ENCODE peak calls at places on chromosomes 5 and 9, in six cellular contexts. T, M, E, B, I and H are unnamed samples.

GRCh38 chr9:122561446-122561845 is 8.5 kb downstream of the OR1N2 start:
- DNase-seq in B (no peak), I (no peak), T (no peak), E (no peak), M (no peak), H (no peak)

GRCh38 chr5:152560508-152561137 is 155.5 kb upstream of the NMUR2 start:
- DNase-seq in M (peak; percentile 65), I (peak; percentile 37), T (peak; percentile 49), E (peak; percentile 56), B (peak; percentile 57), H (peak; percentile 37)

GRCh38 chr5:4576161-4576748 is 563.9 kb upstream of the ADAMTS16 start:
- DNase-seq in B (no peak), I (no peak), M (no peak), T (no peak), E (no peak), H (no peak)

GRCh38 chr9:33139421-33140228 is 27.5 kb downstream of the B4GALT1 start:
- DNase-seq in E (no peak), T (peak; percentile 57), B (peak; percentile 75), I (no peak), M (peak; percentile 98), H (no peak)

GRCh38 chr5:63127054-63127453 is 548.4 kb downstream of the LRRC70 start:
- DNase-seq in B (no peak), E (peak; percentile 67), T (no peak), M (peak; percentile 38), I (peak; percentile 42), H (peak; percentile 79)

GRCh38 chr5:124053340-124053739 is 541.4 kb downstream of the CSNK1G3 start:
- DNase-seq in M (no peak), T (no peak), B (no peak), E (no peak), I (no peak), H (no peak)

GRCh38 chr9:124934290-124934689 is 6.6 kb downstream of the GOLGA1 start:
- DNase-seq in T (no peak), I (no peak), B (no peak), M (no peak), E (no peak), H (peak; percentile 18)

GRCh38 chr5:96001262-96001661 is 39.6 kb upstream of the ELL2 start:
- DNase-seq in T (no peak), I (no peak), M (no peak), E (no peak), B (no peak), H (no peak)

GRCh38 chr5:116573279-116573616 is 1.4 kb downstream of the SEMA6A start:
- DNase-seq in M (no peak), B (no peak), I (peak; percentile 14), E (no peak), T (no peak), H (no peak)

GRCh38 chr9:128636556-128637530 is 19.8 kb downstream of the DYNC2I2 start:
- DNase-seq in M (no peak), E (no peak), I (no peak), T (no peak), B (no peak), H (no peak)

GRCh38 chr9:98742325-98743280 is 33.9 kb upstream of the GABBR2 start:
- DNase-seq in E (peak; percentile 69), B (no peak), T (no peak), I (peak; percentile 27), M (peak; percentile 54), H (peak; percentile 30)

GRCh38 chr9:4663956-4664355 is 1.9 kb downstream of the PLPP6 start:
- DNase-seq in T (no peak), B (no peak), M (no peak), I (no peak), E (no peak), H (no peak)

GRCh38 chr5:181008136-181008535 is 19.5 kb downstream of the BTNL3 start:
- DNase-seq in M (no peak), E (no peak), T (no peak), B (no peak), I (no peak), H (no peak)

GRCh38 chr5:109876941-109877669 is 187.4 kb downstream of the MAN2A1 start:
- DNase-seq in B (peak; percentile 69), M (peak; percentile 26), T (no peak), E (peak; percentile 94), I (peak; percentile 73), H (peak; percentile 77)
- TF ChIP-seq CTCF in B (no peak), M (no peak), T (no peak), E (no peak), I (no peak), H (no peak)

GRCh38 chr9:133635903-133636531 is at the start of gene DBH:
- DNase-seq in E (no peak), T (no peak), B (no peak), M (no peak), I (no peak), H (no peak)
- H3K27ac ChIP-seq in E (no peak within 1 kb of the TSS), T (no peak within 1 kb of the TSS), B (no peak within 1 kb of the TSS), M (no peak within 1 kb of the TSS), I (no peak within 1 kb of the TSS), H (no peak within 1 kb of the TSS)

GRCh38 chr5:6715758-6716633 is 2.8 kb downstream of the TENT4A start:
- DNase-seq in T (no peak), E (no peak), I (no peak), M (no peak), B (no peak), H (no peak)
- TF ChIP-seq CTCF in T (no peak), E (no peak), I (no peak), M (no peak), B (no peak), H (no peak)

DNA sequence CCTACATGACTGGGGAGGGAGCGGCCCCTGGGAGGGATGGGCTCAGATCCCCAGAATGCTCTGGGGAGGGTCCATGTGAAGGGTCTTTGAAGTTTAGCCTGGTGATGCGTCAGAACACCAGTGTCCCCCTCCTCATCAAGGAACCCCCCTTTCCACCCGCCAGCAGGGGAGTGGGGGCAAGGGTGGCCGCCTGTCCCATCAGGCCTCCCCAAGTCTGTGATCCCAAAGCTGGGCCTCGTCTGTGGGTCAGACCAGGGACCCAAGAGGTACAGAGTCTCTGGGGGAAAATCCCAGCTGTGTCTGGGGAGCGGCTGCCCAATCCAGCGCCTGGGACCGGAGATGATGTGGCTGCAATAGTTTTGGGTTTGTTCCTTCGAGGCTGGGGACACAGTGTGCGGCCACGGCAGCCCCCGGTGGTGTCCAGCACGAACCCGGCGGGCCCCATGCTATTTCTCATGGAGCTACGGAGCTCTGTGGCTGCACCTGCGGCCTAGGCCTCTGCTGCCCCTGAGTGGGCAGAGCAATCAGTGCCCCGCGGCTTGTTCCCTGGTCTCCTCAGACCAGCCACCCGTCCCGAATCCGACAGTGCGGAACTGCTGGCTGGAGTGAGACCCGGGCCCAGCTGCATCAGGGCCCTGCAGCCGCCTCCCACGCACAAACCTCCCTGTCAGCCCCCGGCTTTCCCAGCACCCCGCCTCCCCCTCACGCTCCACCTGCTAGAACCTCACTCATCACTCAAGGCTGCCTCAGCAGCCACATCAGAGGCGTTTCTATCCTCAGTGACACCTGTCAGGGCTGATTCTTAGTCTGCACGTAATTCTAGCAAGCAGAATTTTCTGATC is 29.2 kb downstream of the SARDH start:
- DNase-seq in B (no peak), E (no peak), T (no peak), I (no peak), M (no peak), H (no peak)
- H3K27ac ChIP-seq in B (no peak overlapping the region), E (no peak overlapping the region), T (no peak overlapping the region), I (no peak overlapping the region), M (no peak overlapping the region), H (no peak overlapping the region)

GRCh38 chr9:135474915-135475314 is 4.7 kb upstream of the PPP1R26 start:
- DNase-seq in T (peak; percentile 73), I (no peak), M (peak; percentile 4), B (no peak), E (no peak), H (no peak)
- TF ChIP-seq CTCF in T (peak; percentile 76), I (peak; percentile 6), M (peak; percentile 39), B (no peak), E (peak; percentile 28), H (peak; percentile 58)